ENCODE peak calls at places on chromosomes 12 and 14, in nine cellular contexts. One of them, this sample, is unnamed.

GRCh38 chr12:22164101-22164500 is 118.1 kb downstream of the CMAS start:
- DNase-seq in osteocyte: no peak
- DNase-seq in tibial nerve: no peak
- DNase-seq in HCT116: no peak
- DNase-seq in A549: no peak
- DNase-seq in GM20000: no peak
- DNase-seq in CD14-positive monocyte: no peak
- DNase-seq in GM06990: no peak
- DNase-seq in glutamatergic neuron: no peak
- DNase-seq in this sample: peak

GRCh38 chr14:34356267-34356660 is 105.8 kb downstream of the SPTSSA start:
- DNase-seq in osteocyte: no peak
- DNase-seq in tibial nerve: no peak
- DNase-seq in HCT116: no peak
- DNase-seq in A549: no peak
- DNase-seq in GM20000: no peak
- DNase-seq in CD14-positive monocyte: no peak
- DNase-seq in GM06990: no peak
- DNase-seq in glutamatergic neuron: no peak
- DNase-seq in this sample: no peak

GRCh38 chr12:94587266-94588241 is 62.8 kb downstream of the TMCC3 start:
- DNase-seq in osteocyte: peak
- DNase-seq in tibial nerve: no peak
- DNase-seq in HCT116: no peak
- DNase-seq in A549: no peak
- DNase-seq in GM20000: no peak
- DNase-seq in CD14-positive monocyte: no peak
- DNase-seq in GM06990: no peak
- DNase-seq in glutamatergic neuron: no peak
- DNase-seq in this sample: no peak

GRCh38 chr12:4353785-4354208 is 25.7 kb downstream of the FGF23 start:
- DNase-seq in osteocyte: no peak
- DNase-seq in tibial nerve: no peak
- DNase-seq in HCT116: no peak
- DNase-seq in A549: no peak
- DNase-seq in GM20000: no peak
- DNase-seq in CD14-positive monocyte: no peak
- DNase-seq in GM06990: no peak
- DNase-seq in glutamatergic neuron: no peak
- DNase-seq in this sample: peak

GRCh38 chr14:100071545-100071944 is 6.3 kb downstream of the EVL start:
- DNase-seq in osteocyte: peak
- DNase-seq in tibial nerve: no peak
- DNase-seq in HCT116: no peak
- DNase-seq in A549: no peak
- DNase-seq in GM20000: no peak
- DNase-seq in CD14-positive monocyte: no peak
- DNase-seq in GM06990: peak
- DNase-seq in glutamatergic neuron: no peak
- DNase-seq in this sample: peak

GRCh38 chr14:51539571-51540037 is 112.1 kb upstream of the FRMD6 start:
- DNase-seq in osteocyte: no peak
- DNase-seq in tibial nerve: no peak
- DNase-seq in HCT116: no peak
- DNase-seq in A549: peak
- DNase-seq in GM20000: no peak
- DNase-seq in CD14-positive monocyte: no peak
- DNase-seq in GM06990: no peak
- DNase-seq in glutamatergic neuron: no peak
- DNase-seq in this sample: no peak

GRCh38 chr12:119659289-119659897 is 8.5 kb upstream of the PRKAB1 start:
- DNase-seq in osteocyte: no peak
- DNase-seq in tibial nerve: peak
- DNase-seq in HCT116: no peak
- DNase-seq in A549: peak
- DNase-seq in GM20000: peak
- DNase-seq in CD14-positive monocyte: no peak
- DNase-seq in GM06990: no peak
- DNase-seq in glutamatergic neuron: peak
- DNase-seq in this sample: peak

GRCh38 chr14:99733551-99734405 is 49.7 kb downstream of the CYP46A1 start:
- DNase-seq in osteocyte: no peak
- DNase-seq in tibial nerve: no peak
- DNase-seq in HCT116: no peak
- DNase-seq in A549: no peak
- DNase-seq in GM20000: no peak
- DNase-seq in CD14-positive monocyte: peak
- DNase-seq in GM06990: no peak
- DNase-seq in glutamatergic neuron: peak
- DNase-seq in this sample: no peak

GRCh38 chr12:120367252-120367923 is 1.6 kb downstream of the MSI1 start:
- DNase-seq in osteocyte: no peak
- DNase-seq in tibial nerve: no peak
- DNase-seq in HCT116: no peak
- DNase-seq in A549: no peak
- DNase-seq in GM20000: no peak
- DNase-seq in CD14-positive monocyte: no peak
- DNase-seq in GM06990: no peak
- DNase-seq in glutamatergic neuron: peak
- DNase-seq in this sample: peak

GRCh38 chr12:68416826-68417225 is 84.7 kb upstream of the MDM1 start:
- DNase-seq in osteocyte: no peak
- DNase-seq in tibial nerve: no peak
- DNase-seq in HCT116: no peak
- DNase-seq in A549: no peak
- DNase-seq in GM20000: no peak
- DNase-seq in CD14-positive monocyte: no peak
- DNase-seq in GM06990: no peak
- DNase-seq in glutamatergic neuron: no peak
- DNase-seq in this sample: no peak
- TF ChIP-seq CTCF in osteocyte: no peak
- TF ChIP-seq CTCF in tibial nerve: no peak
- TF ChIP-seq CTCF in HCT116: no peak
- TF ChIP-seq CTCF in A549: no peak
- TF ChIP-seq CTCF in GM20000: no peak
- TF ChIP-seq CTCF in CD14-positive monocyte: no peak
- TF ChIP-seq CTCF in GM06990: no peak
- TF ChIP-seq CTCF in glutamatergic neuron: no peak
- TF ChIP-seq CTCF in this sample: no peak

GRCh38 chr12:56103823-56104108 is 593 bp upstream of the PA2G4 start:
- DNase-seq in osteocyte: no peak
- DNase-seq in tibial nerve: no peak
- DNase-seq in HCT116: no peak
- DNase-seq in A549: no peak
- DNase-seq in GM20000: no peak
- DNase-seq in CD14-positive monocyte: no peak
- DNase-seq in GM06990: no peak
- DNase-seq in glutamatergic neuron: no peak
- DNase-seq in this sample: no peak

GRCh38 chr12:56107242-56107641 is 2.9 kb downstream of the PA2G4 start:
- DNase-seq in osteocyte: no peak
- DNase-seq in tibial nerve: no peak
- DNase-seq in HCT116: no peak
- DNase-seq in A549: no peak
- DNase-seq in GM20000: no peak
- DNase-seq in CD14-positive monocyte: no peak
- DNase-seq in GM06990: no peak
- DNase-seq in glutamatergic neuron: no peak
- DNase-seq in this sample: no peak

GRCh38 chr12:56104109-56104814 is at the start of gene PA2G4:
- DNase-seq in osteocyte: peak
- DNase-seq in tibial nerve: peak
- DNase-seq in HCT116: peak
- DNase-seq in A549: peak
- DNase-seq in GM20000: peak
- DNase-seq in CD14-positive monocyte: peak
- DNase-seq in GM06990: peak
- DNase-seq in glutamatergic neuron: peak
- DNase-seq in this sample: peak

GRCh38 chr12:56104815-56105476 is 587 bp downstream of the PA2G4 start:
- DNase-seq in osteocyte: no peak
- DNase-seq in tibial nerve: no peak
- DNase-seq in HCT116: no peak
- DNase-seq in A549: no peak
- DNase-seq in GM20000: no peak
- DNase-seq in CD14-positive monocyte: no peak
- DNase-seq in GM06990: no peak
- DNase-seq in glutamatergic neuron: peak
- DNase-seq in this sample: peak

DNA sequence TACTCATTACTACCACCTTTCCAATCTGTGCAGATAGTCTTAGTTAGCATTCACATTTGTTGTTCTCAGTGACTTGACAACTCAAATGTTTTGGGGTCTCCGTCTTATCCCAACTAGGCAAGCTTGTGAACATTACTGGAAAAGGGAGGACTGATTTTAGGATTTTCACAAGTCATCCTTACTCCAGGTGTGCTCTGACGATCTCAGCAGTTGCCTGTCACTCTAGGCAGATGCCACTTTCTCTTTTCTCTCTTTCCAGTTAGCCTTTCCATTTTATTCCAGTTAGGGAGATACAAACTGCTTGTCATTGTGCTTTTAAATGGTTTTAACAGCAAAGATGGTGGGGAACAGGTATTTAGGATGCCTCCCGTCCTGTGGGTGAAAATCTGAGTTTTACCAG is 1.1 kb downstream of the PA2G4 start:
- DNase-seq in osteocyte: no peak
- DNase-seq in tibial nerve: no peak
- DNase-seq in HCT116: no peak
- DNase-seq in A549: no peak
- DNase-seq in GM20000: no peak
- DNase-seq in CD14-positive monocyte: no peak
- DNase-seq in GM06990: no peak
- DNase-seq in glutamatergic neuron: no peak
- DNase-seq in this sample: no peak
- TF ChIP-seq CTCF in osteocyte: no peak
- TF ChIP-seq CTCF in tibial nerve: no peak
- TF ChIP-seq CTCF in HCT116: no peak
- TF ChIP-seq CTCF in A549: no peak
- TF ChIP-seq CTCF in GM20000: no peak
- TF ChIP-seq CTCF in CD14-positive monocyte: no peak
- TF ChIP-seq CTCF in GM06990: no peak
- TF ChIP-seq CTCF in glutamatergic neuron: no peak
- TF ChIP-seq CTCF in this sample: no peak

GRCh38 chr12:23210573-23210972 is 585.6 kb downstream of the ETNK1 start:
- DNase-seq in osteocyte: no peak
- DNase-seq in tibial nerve: no peak
- DNase-seq in HCT116: no peak
- DNase-seq in A549: no peak
- DNase-seq in GM20000: no peak
- DNase-seq in CD14-positive monocyte: no peak
- DNase-seq in GM06990: no peak
- DNase-seq in glutamatergic neuron: no peak
- DNase-seq in this sample: no peak
- TF ChIP-seq CTCF in osteocyte: no peak
- TF ChIP-seq CTCF in tibial nerve: no peak
- TF ChIP-seq CTCF in HCT116: no peak
- TF ChIP-seq CTCF in A549: no peak
- TF ChIP-seq CTCF in GM20000: no peak
- TF ChIP-seq CTCF in CD14-positive monocyte: no peak
- TF ChIP-seq CTCF in GM06990: no peak
- TF ChIP-seq CTCF in glutamatergic neuron: no peak
- TF ChIP-seq CTCF in this sample: no peak

DNA sequence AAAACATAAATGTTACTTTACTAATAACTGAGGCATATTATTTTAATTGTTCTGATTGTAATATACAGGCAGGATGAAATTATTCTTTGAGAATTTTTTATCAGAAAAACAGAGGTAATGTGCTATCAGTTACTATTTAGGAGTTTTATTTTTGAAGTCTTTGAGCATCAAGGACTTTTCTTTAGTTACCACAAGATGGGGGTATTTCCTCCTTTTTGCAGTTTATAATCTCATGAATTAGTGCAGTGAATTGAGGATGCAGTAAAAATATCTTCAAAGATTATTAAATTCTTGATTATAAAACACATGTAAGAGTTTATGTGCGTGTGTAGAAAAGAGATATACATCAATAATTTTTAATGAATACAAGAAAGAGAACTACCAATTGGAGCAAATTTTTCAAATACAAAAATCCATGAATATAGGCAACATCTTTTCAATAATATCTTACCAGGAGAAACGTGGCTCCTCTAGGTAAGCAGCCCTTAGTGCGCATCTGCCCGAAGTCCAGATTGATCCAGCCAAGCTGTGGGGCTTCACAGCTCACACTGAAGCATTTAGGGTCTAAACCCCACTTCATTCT is 71.6 kb downstream of the ERGIC2 start:
- DNase-seq in osteocyte: no peak
- DNase-seq in tibial nerve: no peak
- DNase-seq in HCT116: peak
- DNase-seq in A549: no peak
- DNase-seq in GM20000: no peak
- DNase-seq in CD14-positive monocyte: no peak
- DNase-seq in GM06990: no peak
- DNase-seq in glutamatergic neuron: no peak
- DNase-seq in this sample: no peak
- TF ChIP-seq CTCF in osteocyte: peak
- TF ChIP-seq CTCF in tibial nerve: no peak
- TF ChIP-seq CTCF in HCT116: peak
- TF ChIP-seq CTCF in A549: peak
- TF ChIP-seq CTCF in GM20000: no peak
- TF ChIP-seq CTCF in CD14-positive monocyte: peak
- TF ChIP-seq CTCF in GM06990: peak
- TF ChIP-seq CTCF in glutamatergic neuron: no peak
- TF ChIP-seq CTCF in this sample: peak

This sample was measured in activated CD8-positive, alpha-beta T cell treated with anti-CD3 and anti-CD28 coated beads for 36 hours.